ENCODE peak calls at places on chromosomes 7 and 10, in ten cellular contexts. T, M, G, F, Y, R, K, P, D and L are unnamed samples.

GRCh38 chr7:78835896-78836295 is 617.6 kb downstream of the MAGI2 start:
- DNase-seq in T (no peak), M (no peak), G (no peak), F (no peak), Y (no peak), R (no peak), K (no peak), P (no peak), D (no peak), L (no peak)

GRCh38 chr10:21317902-21318301 is 207.6 kb downstream of the SKIDA1 start:
- DNase-seq in T (peak), M (peak), G (peak), F (no peak), Y (no peak), R (no peak), K (no peak), P (no peak), D (no peak), L (no peak)

GRCh38 chr7:80439894-80440811 is 71.7 kb downstream of the GNAT3 start:
- DNase-seq in T (peak), M (peak), G (peak), F (no peak), Y (no peak), R (peak), K (peak), P (no peak), D (no peak), L (no peak)

GRCh38 chr10:5364365-5364764 is 401 bp upstream of the UCN3 start:
- DNase-seq in T (no peak), M (no peak), G (no peak), F (no peak), Y (no peak), R (no peak), K (no peak), P (no peak), D (no peak), L (no peak)

GRCh38 chr7:88665892-88666514 is 93.5 kb upstream of the ZNF804B start:
- DNase-seq in T (no peak), M (no peak), G (no peak), F (no peak), Y (no peak), R (no peak), K (peak), P (no peak), D (no peak), L (no peak)

GRCh38 chr10:22816298-22816653 is 101.9 kb upstream of the PIP4K2A start:
- DNase-seq in T (peak), M (peak), G (peak), F (no peak), Y (no peak), R (peak), K (peak), P (no peak), D (no peak), L (no peak)

GRCh38 chr7:39332142-39332541 is 234.1 kb upstream of the YAE1 start:
- DNase-seq in T (no peak), M (no peak), G (no peak), F (no peak), Y (no peak), R (no peak), K (no peak), P (no peak), D (no peak), L (no peak)

GRCh38 chr10:3935141-3935540 is 150.1 kb upstream of the KLF6 start:
- DNase-seq in T (no peak), M (peak), G (peak), F (no peak), Y (no peak), R (peak), K (no peak), P (no peak), D (no peak), L (no peak)

GRCh38 chr10:117597216-117597615 is 54.7 kb downstream of the EMX2 start:
- DNase-seq in T (no peak), M (peak), G (no peak), F (no peak), Y (no peak), R (no peak), K (peak), P (no peak), D (no peak), L (no peak)

GRCh38 chr7:93890464-93891068 is at the start of gene TFPI2:
- DNase-seq in T (peak), M (peak), G (peak), F (peak), Y (no peak), R (peak), K (peak), P (no peak), D (peak), L (no peak)

GRCh38 chr7:50359995-50360925 is 55.7 kb downstream of the IKZF1 start:
- DNase-seq in T (peak), M (no peak), G (no peak), F (no peak), Y (no peak), R (no peak), K (no peak), P (no peak), D (no peak), L (no peak)

GRCh38 chr7:30562498-30562897 is 32.2 kb upstream of the GARS1 start:
- DNase-seq in T (no peak), M (no peak), G (peak), F (no peak), Y (no peak), R (no peak), K (peak), P (no peak), D (no peak), L (no peak)

GRCh38 chr7:106823631-106824030 is 41.5 kb upstream of the PIK3CG start:
- DNase-seq in T (no peak), M (peak), G (peak), F (no peak), Y (no peak), R (no peak), K (peak), P (no peak), D (peak), L (no peak)

GRCh38 chr7:27179030-27179429 is 4.9 kb upstream of the HOXA10 start:
- DNase-seq in T (no peak), M (no peak), G (no peak), F (no peak), Y (no peak), R (no peak), K (no peak), P (peak), D (no peak), L (no peak)

GRCh38 chr10:5297466-5297865 is 67.3 kb upstream of the UCN3 start:
- DNase-seq in T (peak), M (peak), G (no peak), F (no peak), Y (no peak), R (peak), K (no peak), P (peak), D (no peak), L (no peak)

GRCh38 chr7:105935250-105935649 is 27.8 kb upstream of the CDHR3 start:
- DNase-seq in T (no peak), M (no peak), G (no peak), F (no peak), Y (no peak), R (no peak), K (peak), P (no peak), D (no peak), L (no peak)

GRCh38 chr10:43105119-43105792 is 28.4 kb downstream of the RET start:
- DNase-seq in T (peak), M (peak), G (peak), F (no peak), Y (peak), R (peak), K (peak), P (peak), D (peak), L (no peak)

GRCh38 chr7:110095372-110096052 is 995.4 kb upstream of the LRRN3 start:
- DNase-seq in T (no peak), M (no peak), G (no peak), F (no peak), Y (no peak), R (no peak), K (no peak), P (no peak), D (no peak), L (no peak)

GRCh38 chr10:44675086-44675874 is 235.9 kb upstream of the TMEM72 start:
- DNase-seq in T (no peak), M (no peak), G (no peak), F (no peak), Y (no peak), R (no peak), K (no peak), P (no peak), D (no peak), L (no peak)

GRCh38 chr10:79422178-79422892 is 23.1 kb downstream of the ZCCHC24 start:
- DNase-seq in T (peak), M (peak), G (peak), F (no peak), Y (no peak), R (no peak), K (no peak), P (no peak), D (no peak), L (peak)

GRCh38 chr7:128373588-128373987 is 12.1 kb upstream of the PRRT4 start:
- DNase-seq in T (no peak), M (no peak), G (no peak), F (no peak), Y (no peak), R (no peak), K (no peak), P (no peak), D (no peak), L (no peak)

GRCh38 chr10:22911889-22912762 is 15.7 kb upstream of the ARMC3 start:
- DNase-seq in T (peak), M (no peak), G (no peak), F (no peak), Y (no peak), R (no peak), K (no peak), P (no peak), D (no peak), L (no peak)

GRCh38 chr10:14240253-14241189 is 90.2 kb downstream of the FRMD4A start:
- DNase-seq in T (no peak), M (peak), G (peak), F (no peak), Y (no peak), R (no peak), K (no peak), P (no peak), D (no peak), L (no peak)

GRCh38 chr10:34637419-34637911 is 177.6 kb downstream of the PARD3 start:
- DNase-seq in T (peak), M (no peak), G (peak), F (no peak), Y (peak), R (peak), K (peak), P (no peak), D (peak), L (no peak)

GRCh38 chr7:104552102-104552501 is 223.7 kb downstream of the LHFPL3 start:
- DNase-seq in T (peak), M (peak), G (peak), F (no peak), Y (peak), R (peak), K (peak), P (no peak), D (peak), L (no peak)

GRCh38 chr7:98294798-98295382 is 13.4 kb downstream of the BRI3 start:
- DNase-seq in T (peak), M (peak), G (peak), F (peak), Y (peak), R (peak), K (peak), P (peak), D (peak), L (no peak)

GRCh38 chr7:139972000-139972399 is 90.8 kb downstream of the PARP12 start:
- DNase-seq in T (no peak), M (no peak), G (no peak), F (no peak), Y (no peak), R (no peak), K (no peak), P (no peak), D (no peak), L (no peak)

GRCh38 chr7:45920543-45921380 is at the start of gene IGFBP3:
- DNase-seq in T (peak), M (peak), G (peak), F (no peak), Y (no peak), R (peak), K (peak), P (no peak), D (peak), L (no peak)

GRCh38 chr7:133742709-133743538 is 384.2 kb upstream of the LRGUK start:
- DNase-seq in T (peak), M (peak), G (peak), F (no peak), Y (peak), R (peak), K (peak), P (no peak), D (peak), L (no peak)

GRCh38 chr10:118708571-118708970 is 46.2 kb downstream of the CACUL1 start:
- DNase-seq in T (no peak), M (no peak), G (no peak), F (no peak), Y (no peak), R (no peak), K (no peak), P (no peak), D (no peak), L (no peak)

GRCh38 chr10:28541695-28542365 is 8.9 kb downstream of the WAC start:
- DNase-seq in T (no peak), M (no peak), G (no peak), F (no peak), Y (no peak), R (no peak), K (no peak), P (no peak), D (no peak), L (no peak)

GRCh38 chr7:157573244-157573643 is 236.4 kb downstream of the DNAJB6 start:
- DNase-seq in T (no peak), M (no peak), G (no peak), F (no peak), Y (no peak), R (no peak), K (no peak), P (no peak), D (no peak), L (no peak)

GRCh38 chr7:70833726-70834125 is 298.2 kb upstream of the GALNT17 start:
- DNase-seq in T (no peak), M (peak), G (peak), F (no peak), Y (no peak), R (peak), K (peak), P (no peak), D (no peak), L (no peak)

GRCh38 chr10:23543696-23544095 is 104.8 kb downstream of the OTUD1 start:
- DNase-seq in T (no peak), M (no peak), G (no peak), F (no peak), Y (no peak), R (no peak), K (no peak), P (no peak), D (no peak), L (no peak)

GRCh38 chr10:79359816-79360498 is 12.7 kb downstream of the PPIF start:
- DNase-seq in T (no peak), M (no peak), G (no peak), F (no peak), Y (no peak), R (no peak), K (no peak), P (no peak), D (no peak), L (no peak)

GRCh38 chr7:73894851-73895441 is 34.0 kb downstream of the TMEM270 start:
- DNase-seq in T (peak), M (peak), G (peak), F (peak), Y (no peak), R (peak), K (peak), P (peak), D (no peak), L (no peak)

GRCh38 chr7:141663081-141663510 is 38.9 kb downstream of the DENND11 start:
- DNase-seq in T (peak), M (no peak), G (no peak), F (no peak), Y (no peak), R (no peak), K (peak), P (no peak), D (no peak), L (no peak)
- TF ChIP-seq CTCF in T (no peak), M (no peak), G (no peak), F (no peak), Y (no peak), R (no peak), K (no peak), P (no peak), D (no peak), L (no peak)

GRCh38 chr7:155007947-155008346 is 5.0 kb upstream of the PAXIP1 start:
- DNase-seq in T (no peak), M (peak), G (no peak), F (no peak), Y (peak), R (no peak), K (no peak), P (no peak), D (peak), L (no peak)
- TF ChIP-seq CTCF in T (no peak), M (peak), G (peak), F (peak), Y (peak), R (no peak), K (peak), P (no peak), D (peak), L (peak)

GRCh38 chr10:103871006-103871405 is 15.6 kb upstream of the SH3PXD2A start:
- DNase-seq in T (peak), M (no peak), G (no peak), F (no peak), Y (no peak), R (no peak), K (no peak), P (no peak), D (no peak), L (no peak)

GRCh38 chr10:103872137-103872933 is 17.0 kb upstream of the SH3PXD2A start:
- DNase-seq in T (peak), M (peak), G (peak), F (peak), Y (no peak), R (peak), K (peak), P (no peak), D (no peak), L (no peak)

GRCh38 chr10:103869336-103869735 is 14.0 kb upstream of the SH3PXD2A start:
- DNase-seq in T (no peak), M (no peak), G (no peak), F (no peak), Y (no peak), R (no peak), K (no peak), P (peak), D (no peak), L (no peak)

GRCh38 chr10:103870503-103870902 is 15.1 kb upstream of the SH3PXD2A start:
- DNase-seq in T (peak), M (peak), G (peak), F (peak), Y (no peak), R (peak), K (peak), P (no peak), D (no peak), L (no peak)

DNA sequence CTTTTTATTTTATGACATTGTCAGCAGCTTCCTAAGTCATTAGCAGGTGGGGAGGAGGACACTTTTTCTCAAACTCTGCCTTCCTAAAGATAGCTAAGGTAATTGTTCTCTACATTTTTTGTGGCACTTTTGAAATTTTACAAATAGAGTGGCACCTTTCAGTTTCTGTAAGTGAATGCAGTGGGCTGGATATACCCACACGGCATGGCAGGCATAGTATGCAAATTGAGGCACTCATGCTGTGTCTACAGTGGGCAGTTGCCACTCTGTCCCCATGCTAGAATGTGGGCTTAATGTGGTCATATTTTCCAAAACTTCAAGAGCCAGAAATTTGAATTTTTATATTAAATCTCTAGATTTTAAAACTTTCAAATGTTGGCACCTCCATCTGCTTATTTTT is 12.8 kb upstream of the SH3PXD2A start:
- DNase-seq in T (no peak), M (no peak), G (no peak), F (no peak), Y (no peak), R (no peak), K (no peak), P (peak), D (no peak), L (no peak)
- TF ChIP-seq CTCF in T (no peak), M (no peak), G (no peak), F (no peak), Y (no peak), R (no peak), K (no peak), P (no peak), D (no peak), L (no peak)

GRCh38 chr10:97059006-97059871 is 126.5 kb downstream of the SLIT1 start:
- DNase-seq in T (no peak), M (no peak), G (no peak), F (no peak), Y (no peak), R (no peak), K (no peak), P (no peak), D (no peak), L (no peak)
- TF ChIP-seq CTCF in T (no peak), M (no peak), G (no peak), F (no peak), Y (no peak), R (no peak), K (peak), P (no peak), D (no peak), L (peak)

DNA sequence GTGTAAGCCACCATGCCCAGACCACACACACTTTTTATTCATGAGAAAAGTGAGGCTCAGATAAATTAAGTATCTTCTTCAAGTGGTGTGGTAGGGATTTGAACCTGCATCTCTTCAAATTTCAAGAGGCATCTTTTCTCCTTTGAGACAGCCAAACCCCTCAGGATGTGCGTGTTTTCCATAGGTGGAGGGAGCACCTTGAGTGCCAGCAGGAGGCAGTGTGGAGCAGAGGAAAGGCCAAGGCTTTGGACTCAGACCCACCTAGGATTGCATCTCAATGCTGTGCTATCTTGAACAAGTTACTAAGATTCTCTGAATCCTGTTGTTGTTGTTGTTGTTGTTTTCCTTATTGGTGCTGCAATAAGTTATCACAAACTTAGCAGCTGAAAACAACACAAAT is 40.2 kb upstream of the MYL10 start:
- DNase-seq in T (no peak), M (no peak), G (no peak), F (no peak), Y (no peak), R (no peak), K (peak), P (no peak), D (no peak), L (no peak)
- TF ChIP-seq CTCF in T (peak), M (peak), G (peak), F (peak), Y (peak), R (no peak), K (peak), P (no peak), D (peak), L (peak)

GRCh38 chr7:42237162-42237821 is at the start of gene GLI3:
- DNase-seq in T (peak), M (peak), G (peak), F (peak), Y (no peak), R (peak), K (peak), P (peak), D (peak), L (peak)
- TF ChIP-seq CTCF in T (peak), M (peak), G (peak), F (no peak), Y (no peak), R (peak), K (no peak), P (peak), D (peak), L (peak)

GRCh38 chr7:1705856-1706255 is 35.8 kb downstream of the ELFN1 start:
- DNase-seq in T (no peak), M (no peak), G (no peak), F (peak), Y (no peak), R (no peak), K (no peak), P (peak), D (no peak), L (peak)
- TF ChIP-seq CTCF in T (no peak), M (no peak), G (no peak), F (no peak), Y (no peak), R (no peak), K (no peak), P (no peak), D (no peak), L (no peak)

GRCh38 chr10:29657719-29658274 is 23.0 kb upstream of the SVIL start:
- DNase-seq in T (no peak), M (no peak), G (no peak), F (no peak), Y (no peak), R (no peak), K (no peak), P (no peak), D (no peak), L (no peak)

GRCh38 chr10:29663718-29664117 is 28.9 kb upstream of the SVIL start:
- DNase-seq in T (no peak), M (no peak), G (no peak), F (no peak), Y (no peak), R (no peak), K (no peak), P (no peak), D (no peak), L (no peak)

GRCh38 chr10:29656451-29656992 is 21.8 kb upstream of the SVIL start:
- DNase-seq in T (no peak), M (no peak), G (no peak), F (no peak), Y (no peak), R (no peak), K (no peak), P (no peak), D (no peak), L (no peak)

GRCh38 chr10:29659770-29660097 is 25.0 kb upstream of the SVIL start:
- DNase-seq in T (no peak), M (no peak), G (no peak), F (no peak), Y (no peak), R (no peak), K (no peak), P (no peak), D (no peak), L (no peak)

GRCh38 chr10:29658984-29659769 is 24.4 kb upstream of the SVIL start:
- DNase-seq in T (peak), M (peak), G (peak), F (peak), Y (no peak), R (peak), K (peak), P (no peak), D (no peak), L (no peak)
- TF ChIP-seq CTCF in T (peak), M (peak), G (peak), F (peak), Y (no peak), R (no peak), K (no peak), P (peak), D (peak), L (peak)